ENCODE peak calls at places on chromosomes 1 and 21, in ten cellular contexts. Y is anterior cingulate cortex, S is epithelial cell of esophagus, N is NCI-H187, I is tibial nerve, D is MCF 10A, R is spleen, K is activated gamma-delta T cell, C is T-helper 9 cell, A is Peyer's patch. W is an unnamed sample.

GRCh38 chr1:12293416-12293815 is 63.6 kb downstream of the VPS13D start:
- DNase-seq in Y (no peak), S (no peak), N (no peak), I (no peak), D (no peak), R (peak; percentile 71), K (no peak), C (no peak), A (no peak), W (no peak)

GRCh38 chr1:205739348-205740160 is 10.4 kb downstream of the NUCKS1 start:
- DNase-seq in Y (no peak), S (peak; percentile 12), N (no peak), I (no peak), D (peak; percentile 85), R (no peak), K (no peak), C (no peak), A (no peak), W (no peak)

GRCh38 chr1:20426371-20426770 is 59.6 kb downstream of the CAMK2N1 start:
- DNase-seq in Y (no peak), S (no peak), N (no peak), I (no peak), D (no peak), R (no peak), K (no peak), C (no peak), A (no peak), W (no peak)

GRCh38 chr1:196997428-196997827 is 20.1 kb downstream of the CFHR5 start:
- DNase-seq in Y (no peak), S (peak; percentile 30), N (no peak), I (no peak), D (peak; percentile 42), R (no peak), K (no peak), C (no peak), A (no peak), W (no peak)

GRCh38 chr1:21801100-21801499 is 11.0 kb upstream of the LDLRAD2 start:
- DNase-seq in Y (no peak), S (peak; percentile 76), N (no peak), I (no peak), D (peak; percentile 63), R (no peak), K (no peak), C (no peak), A (no peak), W (no peak)

GRCh38 chr1:2921970-2922686 is 99.1 kb upstream of the ACTRT2 start:
- DNase-seq in Y (no peak), S (no peak), N (no peak), I (no peak), D (no peak), R (no peak), K (no peak), C (peak; percentile 32), A (no peak), W (no peak)

GRCh38 chr21:27464643-27465042 is 497.8 kb upstream of the ADAMTS5 start:
- DNase-seq in Y (no peak), S (peak; percentile 61), N (no peak), I (no peak), D (no peak), R (no peak), K (no peak), C (no peak), A (no peak), W (no peak)

GRCh38 chr1:183812686-183813569 is 8.0 kb downstream of the RGL1 start:
- DNase-seq in Y (no peak), S (peak; percentile 74), N (no peak), I (no peak), D (no peak), R (no peak), K (no peak), C (no peak), A (no peak), W (no peak)

GRCh38 chr1:198934901-198935301 is 296.1 kb downstream of the PTPRC start:
- DNase-seq in Y (no peak), S (peak; percentile 55), N (no peak), I (no peak), D (no peak), R (no peak), K (no peak), C (peak; percentile 58), A (peak; percentile 34), W (no peak)

GRCh38 chr1:17287377-17287776 is 20.6 kb upstream of the PADI4 start:
- DNase-seq in Y (no peak), S (peak; percentile 96), N (no peak), I (no peak), D (peak; percentile 96), R (peak; percentile 60), K (no peak), C (no peak), A (no peak), W (no peak)

GRCh38 chr1:1291611-1292441 is 11.6 kb downstream of the SCNN1D start:
- DNase-seq in Y (peak; percentile 46), S (peak; percentile 86), N (peak; percentile 46), I (no peak), D (peak; percentile 86), R (peak; percentile 92), K (no peak), C (peak; percentile 56), A (peak; percentile 79), W (peak; percentile 75)

GRCh38 chr21:36780861-36781260 is 81.9 kb downstream of the SIM2 start:
- DNase-seq in Y (no peak), S (peak; percentile 29), N (no peak), I (no peak), D (no peak), R (no peak), K (no peak), C (no peak), A (no peak), W (no peak)

GRCh38 chr1:215076312-215076711 is 6.2 kb upstream of the KCNK2 start:
- DNase-seq in Y (no peak), S (peak; percentile 80), N (no peak), I (no peak), D (peak; percentile 83), R (no peak), K (no peak), C (no peak), A (no peak), W (peak; percentile 51)

GRCh38 chr1:149936992-149937705 is 470 bp upstream of the MTMR11 start:
- DNase-seq in Y (peak; percentile 52), S (peak; percentile 94), N (peak; percentile 74), I (no peak), D (peak; percentile 96), R (no peak), K (no peak), C (no peak), A (no peak), W (no peak)

GRCh38 chr21:16588433-16588860 is 858.7 kb downstream of the USP25 start:
- DNase-seq in Y (peak; percentile 85), S (peak; percentile 93), N (no peak), I (peak; percentile 56), D (peak; percentile 79), R (no peak), K (no peak), C (no peak), A (no peak), W (no peak)

GRCh38 chr1:4673494-4673893 is 19.1 kb downstream of the AJAP1 start:
- DNase-seq in Y (no peak), S (no peak), N (no peak), I (no peak), D (no peak), R (no peak), K (no peak), C (no peak), A (no peak), W (no peak)

GRCh38 chr1:226798427-226799411 is 59.6 kb upstream of the ITPKB start:
- DNase-seq in Y (no peak), S (no peak), N (no peak), I (no peak), D (no peak), R (peak; percentile 85), K (no peak), C (peak; percentile 38), A (peak; percentile 75), W (no peak)

GRCh38 chr1:9881838-9882249 is 28.2 kb downstream of the CTNNBIP1 start:
- DNase-seq in Y (no peak), S (peak; percentile 63), N (no peak), I (no peak), D (peak; percentile 91), R (no peak), K (no peak), C (no peak), A (no peak), W (no peak)

GRCh38 chr1:110055493-110056283 is 14.8 kb downstream of the ALX3 start:
- DNase-seq in Y (no peak), S (no peak), N (no peak), I (no peak), D (no peak), R (no peak), K (no peak), C (no peak), A (no peak), W (no peak)

W was measured in left lobe of liver.